ENCODE peak calls at places on chromosomes 2 and 18, in five cellular contexts. F, D, Z, Q and H are unnamed samples.
A peak's percentile ranks its signal among the peaks of the same experiment; 100 is the strongest.

GRCh38 chr2:74066491-74067203 is 81.1 kb downstream of the BOLA3 start:
- DNase-seq in F (no peak), D (no peak), Z (no peak), Q (no peak), H (no peak)

GRCh38 chr18:12599966-12600365 is 57.9 kb downstream of the SPIRE1 start:
- DNase-seq in F (no peak), D (no peak), Z (no peak), Q (no peak), H (no peak)

GRCh38 chr2:128425731-128426620 is 107.3 kb upstream of the HS6ST1 start:
- DNase-seq in F (no peak), D (no peak), Z (no peak), Q (no peak), H (no peak)

GRCh38 chr2:56108806-56109205 is 75.0 kb upstream of the CCDC85A start:
- DNase-seq in F (no peak), D (no peak), Z (no peak), Q (no peak), H (no peak)

GRCh38 chr2:145811467-145812162 is 1291.7 kb upstream of the ZEB2 start:
- DNase-seq in F (no peak), D (no peak), Z (peak; percentile 5), Q (no peak), H (no peak)

GRCh38 chr2:133532919-133533318 is 35.3 kb downstream of the NCKAP5 start:
- DNase-seq in F (no peak), D (no peak), Z (no peak), Q (no peak), H (no peak)

GRCh38 chr2:39867268-39867667 is 88.2 kb upstream of the THUMPD2 start:
- DNase-seq in F (no peak), D (no peak), Z (no peak), Q (no peak), H (no peak)

GRCh38 chr2:44205169-44205568 is 36.5 kb downstream of the PPM1B start:
- DNase-seq in F (no peak), D (no peak), Z (no peak), Q (peak; percentile 9), H (no peak)

GRCh38 chr2:27442282-27442980 is at the start of gene KRTCAP3:
- DNase-seq in F (peak; percentile 45), D (no peak), Z (no peak), Q (no peak), H (peak; percentile 65)

GRCh38 chr2:121258066-121258465 is 26.9 kb downstream of the TFCP2L1 start:
- DNase-seq in F (no peak), D (no peak), Z (no peak), Q (no peak), H (no peak)

GRCh38 chr2:54704688-54705605 is 18.5 kb upstream of the EML6 start:
- DNase-seq in F (no peak), D (no peak), Z (peak; percentile 41), Q (no peak), H (peak; percentile 45)

GRCh38 chr2:216651370-216651881 is 18.2 kb downstream of the IGFBP2 start:
- DNase-seq in F (no peak), D (no peak), Z (no peak), Q (peak; percentile 45), H (no peak)

GRCh38 chr2:30447149-30448045 is at the start of gene LCLAT1:
- DNase-seq in F (peak; percentile 85), D (peak; percentile 63), Z (peak; percentile 87), Q (peak; percentile 37), H (peak; percentile 59)

GRCh38 chr2:187614756-187615155 is 60.5 kb upstream of the TFPI start:
- DNase-seq in F (no peak), D (no peak), Z (no peak), Q (no peak), H (no peak)

GRCh38 chr2:222964632-222965031 is 87.4 kb upstream of the KCNE4 start:
- DNase-seq in F (no peak), D (no peak), Z (no peak), Q (no peak), H (no peak)

GRCh38 chr2:68770271-68771111 is 35.9 kb downstream of the ARHGAP25 start:
- DNase-seq in F (no peak), D (no peak), Z (no peak), Q (no peak), H (no peak)

GRCh38 chr2:231704017-231704416 is 4.3 kb upstream of the PTMA start:
- DNase-seq in F (no peak), D (no peak), Z (no peak), Q (no peak), H (no peak)

GRCh38 chr2:224669449-224669848 is 46.7 kb downstream of the CCDC195 start:
- DNase-seq in F (no peak), D (no peak), Z (no peak), Q (no peak), H (no peak)

GRCh38 chr2:164182116-164182637 is 439.1 kb downstream of the GRB14 start:
- DNase-seq in F (no peak), D (no peak), Z (no peak), Q (no peak), H (no peak)

GRCh38 chr18:49814147-49814499 is 790 bp upstream of the ACAA2 start:
- DNase-seq in F (peak; percentile 61), D (no peak), Z (peak; percentile 21), Q (peak; percentile 48), H (peak; percentile 67)

GRCh38 chr2:165440367-165440766 is 29.1 kb upstream of the CSRNP3 start:
- DNase-seq in F (no peak), D (no peak), Z (peak; percentile 27), Q (peak; percentile 44), H (no peak)

GRCh38 chr2:119190321-119190720 is 31.8 kb upstream of the C1QL2 start:
- DNase-seq in F (no peak), D (no peak), Z (no peak), Q (no peak), H (no peak)

GRCh38 chr2:3594493-3595281 is at the start of gene COLEC11:
- DNase-seq in F (no peak), D (no peak), Z (peak; percentile 83), Q (no peak), H (no peak)

GRCh38 chr2:127614731-127615130 is 31.2 kb upstream of the GPR17 start:
- DNase-seq in F (no peak), D (no peak), Z (peak; percentile 55), Q (no peak), H (no peak)

GRCh38 chr2:25276569-25277465 is 64.9 kb downstream of the DNMT3A start:
- DNase-seq in F (peak; percentile 74), D (no peak), Z (peak; percentile 66), Q (no peak), H (no peak)

GRCh38 chr2:15952451-15953142 is 12.2 kb downstream of the MYCN start:
- DNase-seq in F (no peak), D (no peak), Z (no peak), Q (no peak), H (no peak)

GRCh38 chr2:165793779-165794519 is at the start of gene GALNT3:
- DNase-seq in F (peak; percentile 52), D (no peak), Z (peak; percentile 22), Q (no peak), H (peak; percentile 82)

GRCh38 chr2:238925281-238925680 is 77.4 kb downstream of the TWIST2 start:
- DNase-seq in F (no peak), D (no peak), Z (no peak), Q (no peak), H (no peak)

GRCh38 chr18:63119647-63120046 is 199.9 kb downstream of the BCL2 start:
- DNase-seq in F (peak; percentile 33), D (peak; percentile 14), Z (no peak), Q (no peak), H (peak; percentile 26)

GRCh38 chr2:240214790-240215675 is 74.6 kb upstream of the OTOS start:
- DNase-seq in F (no peak), D (no peak), Z (no peak), Q (no peak), H (no peak)